ENCODE peak calls at places on chromosomes 5 and 9, in four cellular contexts. Z is kidney, A is Kasumi-1, V is LNCaP clone FGC. H is an unnamed sample.

GRCh38 chr5:39905356-39905755 is 480.6 kb upstream of the DAB2 start:
- DNase-seq in Z (no peak), A (no peak), V (peak), H (no peak)

GRCh38 chr5:53576674-53577073 is 16.2 kb downstream of the NDUFS4 start:
- DNase-seq in Z (no peak), A (no peak), V (no peak), H (no peak)

GRCh38 chr9:104863180-104863883 is 64.6 kb downstream of the ABCA1 start:
- DNase-seq in Z (no peak), A (peak), V (peak), H (peak)

GRCh38 chr5:166282939-166283338 is 2008.5 kb upstream of the WWC1 start:
- DNase-seq in Z (no peak), A (no peak), V (no peak), H (no peak)

GRCh38 chr5:88688981-88689661 is 193.9 kb downstream of the MEF2C start:
- DNase-seq in Z (no peak), A (no peak), V (no peak), H (no peak)

GRCh38 chr5:66113160-66113559 is 30.9 kb upstream of the SREK1 start:
- DNase-seq in Z (no peak), A (no peak), V (no peak), H (no peak)

GRCh38 chr9:112097712-112098688 is 77.1 kb downstream of the SUSD1 start:
- DNase-seq in Z (no peak), A (peak), V (peak), H (peak)

GRCh38 chr9:109950710-109951443 is 170.9 kb downstream of the PALM2AKAP2 start:
- DNase-seq in Z (no peak), A (no peak), V (no peak), H (no peak)

GRCh38 chr9:76177924-76178323 is 216.3 kb downstream of the RFK start:
- DNase-seq in Z (no peak), A (no peak), V (no peak), H (no peak)

GRCh38 chr9:111992523-111992922 is 95.9 kb downstream of the UGCG start:
- DNase-seq in Z (no peak), A (peak), V (no peak), H (no peak)

GRCh38 chr5:34811691-34812090 is 27.3 kb upstream of the TTC23L start:
- DNase-seq in Z (no peak), A (no peak), V (no peak), H (no peak)

GRCh38 chr9:96398582-96399334 is 15.2 kb upstream of the SLC35D2 start:
- DNase-seq in Z (no peak), A (no peak), V (no peak), H (no peak)